ENCODE peak calls at places on chromosomes 12 and 14, in eight cellular contexts. J, K, P, A, E, Z, D and V are unnamed samples.

GRCh38 chr14:64682173-64682710 is 22.0 kb upstream of the PLEKHG3 start:
- DNase-seq in J (peak), K (peak), P (peak), A (peak), E (no peak), Z (no peak), D (no peak), V (peak)

GRCh38 chr12:115313929-115314328 is 630.0 kb upstream of the TBX3 start:
- DNase-seq in J (no peak), K (peak), P (peak), A (peak), E (peak), Z (peak), D (no peak), V (no peak)

GRCh38 chr14:75736845-75737485 is 75.9 kb downstream of the TTLL5 start:
- DNase-seq in J (no peak), K (no peak), P (no peak), A (no peak), E (no peak), Z (no peak), D (no peak), V (no peak)

GRCh38 chr14:51210594-51210993 is 29.5 kb upstream of the TMX1 start:
- DNase-seq in J (no peak), K (no peak), P (no peak), A (no peak), E (no peak), Z (no peak), D (peak), V (no peak)

GRCh38 chr14:77458249-77458950 is 507 bp downstream of the AHSA1 start:
- DNase-seq in J (peak), K (peak), P (peak), A (no peak), E (no peak), Z (peak), D (no peak), V (no peak)

GRCh38 chr12:103144278-103144677 is 186.8 kb downstream of the ASCL1 start:
- DNase-seq in J (no peak), K (no peak), P (no peak), A (no peak), E (no peak), Z (no peak), D (no peak), V (no peak)

GRCh38 chr14:88611878-88612277 is 49.0 kb downstream of the ZC3H14 start:
- DNase-seq in J (no peak), K (no peak), P (no peak), A (no peak), E (no peak), Z (no peak), D (no peak), V (no peak)

GRCh38 chr12:115771065-115771464 is 506.4 kb downstream of the MED13L start:
- DNase-seq in J (no peak), K (no peak), P (peak), A (peak), E (no peak), Z (peak), D (no peak), V (no peak)

GRCh38 chr12:29519585-29520182 is 22.2 kb upstream of the OVCH1 start:
- DNase-seq in J (no peak), K (peak), P (peak), A (peak), E (peak), Z (peak), D (peak), V (peak)

GRCh38 chr14:25121342-25122129 is 71.6 kb upstream of the STXBP6 start:
- DNase-seq in J (no peak), K (peak), P (peak), A (peak), E (peak), Z (peak), D (no peak), V (no peak)

GRCh38 chr12:24896171-24896570 is 52.7 kb downstream of the BCAT1 start:
- DNase-seq in J (no peak), K (no peak), P (no peak), A (no peak), E (no peak), Z (no peak), D (no peak), V (no peak)

GRCh38 chr12:68368332-68368731 is 36.2 kb upstream of the MDM1 start:
- DNase-seq in J (no peak), K (no peak), P (peak), A (peak), E (no peak), Z (no peak), D (no peak), V (no peak)

GRCh38 chr12:113334786-113335539 is at the start of gene SLC8B1:
- DNase-seq in J (peak), K (peak), P (peak), A (peak), E (peak), Z (peak), D (peak), V (peak)

GRCh38 chr14:93977790-93978581 is 1.6 kb upstream of the ASB2 start:
- DNase-seq in J (peak), K (no peak), P (no peak), A (no peak), E (no peak), Z (peak), D (no peak), V (no peak)

GRCh38 chr14:86961106-86961716 is 1031.8 kb downstream of the GALC start:
- DNase-seq in J (no peak), K (no peak), P (peak), A (peak), E (no peak), Z (peak), D (no peak), V (no peak)